ENCODE peak calls at places on chromosomes 3 and 15, in seven cellular contexts. B is fibroblast of lung, T is esophagus muscularis mucosa, C is HCT116, P is RWPE2, E is NT2/D1, I is cardiac muscle cell. U is an unnamed sample.
A peak's percentile ranks its signal among the peaks of the same experiment; 100 is the strongest.

GRCh38 chr3:155076888-155077287 is 3.2 kb upstream of the MME start:
- DNase-seq in B (no peak), T (no peak), C (no peak), P (no peak), E (no peak), I (no peak), U (no peak)

GRCh38 chr15:72827216-72827615 is 43.7 kb upstream of the ADPGK start:
- DNase-seq in B (peak; percentile 3), T (no peak), C (no peak), P (peak; percentile 33), E (no peak), I (no peak), U (no peak)

GRCh38 chr3:191066669-191067068 is 132.4 kb upstream of the OSTN start:
- DNase-seq in B (peak; percentile 79), T (no peak), C (no peak), P (no peak), E (no peak), I (no peak), U (no peak)

GRCh38 chr15:34046471-34047145 is 7.6 kb upstream of the AVEN start:
- DNase-seq in B (no peak), T (no peak), C (no peak), P (no peak), E (no peak), I (no peak), U (no peak)

GRCh38 chr3:37320276-37320675 is 145.9 kb upstream of the LRRFIP2 start:
- DNase-seq in B (no peak), T (no peak), C (no peak), P (no peak), E (no peak), I (no peak), U (no peak)

GRCh38 chr3:171044384-171044783 is 17.9 kb upstream of the SLC2A2 start:
- DNase-seq in B (no peak), T (no peak), C (no peak), P (no peak), E (no peak), I (no peak), U (no peak)

GRCh38 chr3:60178931-60179653 is 1072.2 kb downstream of the FHIT start:
- DNase-seq in B (no peak), T (no peak), C (no peak), P (no peak), E (no peak), I (no peak), U (no peak)

GRCh38 chr15:91116379-91117067 is 16.5 kb downstream of the SV2B start:
- DNase-seq in B (peak; percentile 18), T (no peak), C (no peak), P (no peak), E (no peak), I (peak; percentile 38), U (no peak)

GRCh38 chr3:16243706-16244490 is 20.8 kb downstream of the DPH3 start:
- DNase-seq in B (peak; percentile 54), T (no peak), C (no peak), P (no peak), E (no peak), I (peak; percentile 58), U (no peak)

GRCh38 chr3:39146083-39146501 is 7.3 kb downstream of the CSRNP1 start:
- DNase-seq in B (no peak), T (no peak), C (no peak), P (no peak), E (no peak), I (no peak), U (no peak)

GRCh38 chr3:172046268-172046915 is 7.0 kb downstream of the FNDC3B start:
- DNase-seq in B (peak; percentile 45), T (no peak), C (no peak), P (no peak), E (no peak), I (no peak), U (no peak)

GRCh38 chr15:69756440-69756839 is 303.8 kb downstream of the RPLP1 start:
- DNase-seq in B (no peak), T (peak; percentile 84), C (no peak), P (no peak), E (no peak), I (no peak), U (no peak)

GRCh38 chr15:69751575-69751974 is 299.0 kb downstream of the RPLP1 start:
- DNase-seq in B (peak; percentile 59), T (peak; percentile 90), C (no peak), P (no peak), E (no peak), I (no peak), U (no peak)

GRCh38 chr15:69754313-69754712 is 301.7 kb downstream of the RPLP1 start:
- DNase-seq in B (no peak), T (peak; percentile 62), C (no peak), P (no peak), E (no peak), I (no peak), U (no peak)

GRCh38 chr15:69755571-69756310 is 303.1 kb downstream of the RPLP1 start:
- DNase-seq in B (peak; percentile 63), T (peak; percentile 87), C (no peak), P (no peak), E (no peak), I (no peak), U (peak; percentile 57)

DNA sequence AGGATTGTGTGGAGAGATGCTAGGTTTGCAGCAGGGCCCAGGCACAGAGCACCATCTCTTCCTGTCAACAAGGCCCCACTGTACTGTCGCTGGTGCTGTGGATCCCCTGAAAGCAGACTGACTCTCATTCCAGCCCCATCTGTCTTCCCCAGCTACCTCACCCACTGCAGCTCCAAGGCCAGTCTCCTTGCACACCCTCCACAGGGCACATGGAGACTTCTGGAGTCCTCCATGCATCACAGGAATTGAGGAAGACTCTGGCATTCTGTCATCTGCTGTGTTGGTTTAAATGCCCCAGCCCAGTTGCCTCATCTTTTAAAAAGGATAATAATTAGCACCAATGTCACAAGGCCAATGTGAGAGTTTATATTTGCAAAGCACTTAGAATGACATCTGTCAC is 301.2 kb downstream of the RPLP1 start:
- DNase-seq in B (no peak), T (no peak), C (no peak), P (no peak), E (no peak), I (no peak), U (no peak)
- H3K4me1 ChIP-seq in B (no peaks in the 10 kb centered on the region), T (peaks cover under 1% of the 10 kb centered on the region), C (peaks cover 7% of the 10 kb centered on the region), P (peaks cover 3% of the 10 kb centered on the region), E (no peaks in the 10 kb centered on the region), I (no peaks in the 10 kb centered on the region), U (peaks cover 63% of the 10 kb centered on the region)

GRCh38 chr3:29333520-29333919 is 52.6 kb downstream of the RBMS3 start:
- DNase-seq in B (no peak), T (no peak), C (no peak), P (no peak), E (no peak), I (no peak), U (no peak)
- H3K4me1 ChIP-seq in B (peaks cover 13% of the 10 kb centered on the region), T (peaks cover 79% of the 10 kb centered on the region), C (no peaks in the 10 kb centered on the region), P (peaks cover 56% of the 10 kb centered on the region), E (no peaks in the 10 kb centered on the region), I (peaks cover 52% of the 10 kb centered on the region), U (no peaks in the 10 kb centered on the region)

DNA sequence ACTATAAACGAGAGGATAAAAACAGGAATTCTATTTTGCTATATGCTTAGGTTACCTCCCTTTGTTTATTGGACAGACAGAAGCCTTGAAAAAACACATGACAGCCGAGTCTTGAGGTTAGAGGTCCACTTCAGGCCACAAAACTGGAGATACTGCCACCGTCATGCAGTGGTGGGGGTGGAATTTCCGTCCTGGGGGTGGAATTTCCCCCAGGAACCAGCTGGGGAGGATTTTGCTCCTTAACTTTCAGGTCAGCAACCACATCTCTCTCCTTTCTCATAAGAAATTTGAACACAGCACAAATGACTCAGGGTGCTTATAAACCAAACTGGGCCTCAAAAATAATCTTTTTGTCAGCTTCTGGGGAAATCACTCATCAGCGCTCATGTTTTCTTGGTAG is 545.8 kb upstream of the ADAMTS9 start:
- DNase-seq in B (peak; percentile 45), T (no peak), C (no peak), P (no peak), E (no peak), I (no peak), U (no peak)
- H3K4me1 ChIP-seq in B (no peaks in the 10 kb centered on the region), T (no peaks in the 10 kb centered on the region), C (no peaks in the 10 kb centered on the region), P (no peaks in the 10 kb centered on the region), E (no peaks in the 10 kb centered on the region), I (no peaks in the 10 kb centered on the region), U (no peaks in the 10 kb centered on the region)

GRCh38 chr3:143429628-143430514 is 310.3 kb downstream of the CHST2 start:
- DNase-seq in B (peak; percentile 58), T (no peak), C (no peak), P (no peak), E (no peak), I (no peak), U (no peak)

GRCh38 chr3:143424874-143425273 is 305.3 kb downstream of the CHST2 start:
- DNase-seq in B (no peak), T (no peak), C (no peak), P (no peak), E (no peak), I (no peak), U (no peak)

GRCh38 chr3:143430582-143430981 is 311.0 kb downstream of the CHST2 start:
- DNase-seq in B (no peak), T (no peak), C (no peak), P (no peak), E (no peak), I (no peak), U (no peak)

GRCh38 chr3:143427626-143428025 is 308.1 kb downstream of the CHST2 start:
- DNase-seq in B (no peak), T (no peak), C (no peak), P (no peak), E (no peak), I (no peak), U (no peak)

DNA sequence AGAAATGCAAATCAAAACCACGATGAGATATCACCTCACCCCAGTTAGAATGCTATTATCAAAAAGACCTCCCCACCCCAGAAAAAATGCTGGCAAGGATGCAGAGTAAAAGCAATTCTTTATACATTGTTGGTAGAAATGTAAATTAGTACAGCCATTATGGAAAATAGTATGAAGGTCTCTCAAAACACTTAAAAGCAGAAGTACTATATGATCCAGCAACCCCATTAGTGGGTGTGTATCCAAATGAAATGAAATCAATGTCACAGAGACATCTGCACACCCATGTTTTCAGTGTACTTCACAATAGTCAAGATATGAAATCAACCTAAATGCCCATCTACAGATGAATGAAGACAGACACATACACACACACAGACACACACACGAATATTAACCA is 308.8 kb downstream of the CHST2 start:
- DNase-seq in B (no peak), T (no peak), C (no peak), P (no peak), E (no peak), I (no peak), U (no peak)
- H3K4me1 ChIP-seq in B (no peaks in the 10 kb centered on the region), T (peaks cover 8% of the 10 kb centered on the region), C (no peaks in the 10 kb centered on the region), P (no peaks in the 10 kb centered on the region), E (peaks cover 9% of the 10 kb centered on the region), I (peaks cover 5% of the 10 kb centered on the region), U (no peaks in the 10 kb centered on the region)

GRCh38 chr3:152192936-152193672 is 75.6 kb upstream of the MBNL1 start:
- DNase-seq in B (no peak), T (no peak), C (no peak), P (no peak), E (no peak), I (no peak), U (no peak)
- H3K4me1 ChIP-seq in B (no peaks in the 10 kb centered on the region), T (peaks cover 16% of the 10 kb centered on the region), C (no peaks in the 10 kb centered on the region), P (no peaks in the 10 kb centered on the region), E (no peaks in the 10 kb centered on the region), I (peaks cover 7% of the 10 kb centered on the region), U (peaks cover 82% of the 10 kb centered on the region)

GRCh38 chr15:63504247-63504978 is at the start of gene USP3:
- DNase-seq in B (peak; percentile 95), T (peak; percentile 98), C (peak; percentile 89), P (peak; percentile 94), E (peak; percentile 95), I (peak; percentile 95), U (peak; percentile 95)
- H3K4me1 ChIP-seq in B (peaks cover 32% of the 10 kb centered on the region), T (peaks cover 70% of the 10 kb centered on the region), C (peaks cover 34% of the 10 kb centered on the region), P (peaks cover 51% of the 10 kb centered on the region), E (peaks cover 3% of the 10 kb centered on the region), I (peaks cover 12% of the 10 kb centered on the region), U (peaks cover 81% of the 10 kb centered on the region)